ENCODE peak calls at places on chromosome 4, in four cellular contexts. One of them, this sample, is unnamed.

GRCh38 chr4:158071931-158072330 is 100.9 kb downstream of the GASK1B start:
- ATAC-seq in K562: no peak
- ATAC-seq in pancreas: no peak
- ATAC-seq in gastrocnemius medialis: no peak
- ATAC-seq in this sample: no peak

GRCh38 chr4:729336-730315 is 24.0 kb downstream of the PCGF3 start:
- ATAC-seq in K562: no peak
- ATAC-seq in pancreas: peak
- ATAC-seq in gastrocnemius medialis: no peak
- ATAC-seq in this sample: no peak

GRCh38 chr4:30866907-30867306 is 146.7 kb downstream of the PCDH7 start:
- ATAC-seq in K562: no peak
- ATAC-seq in pancreas: no peak
- ATAC-seq in gastrocnemius medialis: no peak
- ATAC-seq in this sample: no peak

GRCh38 chr4:119729815-119730643 is 101.4 kb upstream of the PDE5A start:
- ATAC-seq in K562: no peak
- ATAC-seq in pancreas: peak
- ATAC-seq in gastrocnemius medialis: peak
- ATAC-seq in this sample: no peak

GRCh38 chr4:139560396-139561084 is 4.5 kb upstream of the SETD7 start:
- ATAC-seq in K562: no peak
- ATAC-seq in pancreas: no peak
- ATAC-seq in gastrocnemius medialis: no peak
- ATAC-seq in this sample: peak

GRCh38 chr4:150072906-150073714 is 5.1 kb upstream of the DCLK2 start:
- ATAC-seq in K562: no peak
- ATAC-seq in pancreas: no peak
- ATAC-seq in gastrocnemius medialis: no peak
- ATAC-seq in this sample: peak

GRCh38 chr4:37816006-37816405 is 10.5 kb upstream of the PGM2 start:
- ATAC-seq in K562: no peak
- ATAC-seq in pancreas: no peak
- ATAC-seq in gastrocnemius medialis: no peak
- ATAC-seq in this sample: no peak

GRCh38 chr4:52372269-52372668 is 286.8 kb downstream of the USP46 start:
- ATAC-seq in K562: no peak
- ATAC-seq in pancreas: no peak
- ATAC-seq in gastrocnemius medialis: no peak
- ATAC-seq in this sample: no peak

GRCh38 chr4:75555294-75556164 is at the start of gene ODAPH:
- ATAC-seq in K562: peak
- ATAC-seq in pancreas: no peak
- ATAC-seq in gastrocnemius medialis: no peak
- ATAC-seq in this sample: no peak

GRCh38 chr4:174918058-174918457 is at the start of gene ADAM29:
- ATAC-seq in K562: no peak
- ATAC-seq in pancreas: no peak
- ATAC-seq in gastrocnemius medialis: no peak
- ATAC-seq in this sample: no peak

GRCh38 chr4:38290914-38291313 is 330.7 kb downstream of the PTTG2 start:
- ATAC-seq in K562: no peak
- ATAC-seq in pancreas: no peak
- ATAC-seq in gastrocnemius medialis: no peak
- ATAC-seq in this sample: no peak

GRCh38 chr4:11505225-11505971 is 76.7 kb upstream of the HS3ST1 start:
- ATAC-seq in K562: no peak
- ATAC-seq in pancreas: peak
- ATAC-seq in gastrocnemius medialis: no peak
- ATAC-seq in this sample: peak

GRCh38 chr4:163614866-163615265 is 120.4 kb downstream of the TMA16 start:
- ATAC-seq in K562: no peak
- ATAC-seq in pancreas: no peak
- ATAC-seq in gastrocnemius medialis: no peak
- ATAC-seq in this sample: no peak

GRCh38 chr4:122249357-122249756 is 97.2 kb downstream of the BLTP1 start:
- ATAC-seq in K562: no peak
- ATAC-seq in pancreas: no peak
- ATAC-seq in gastrocnemius medialis: no peak
- ATAC-seq in this sample: no peak

GRCh38 chr4:125461676-125462363 is 147.1 kb downstream of the FAT4 start:
- ATAC-seq in K562: no peak
- ATAC-seq in pancreas: no peak
- ATAC-seq in gastrocnemius medialis: no peak
- ATAC-seq in this sample: no peak

GRCh38 chr4:76562851-76563803 is 128.1 kb downstream of the SHROOM3 start:
- ATAC-seq in K562: no peak
- ATAC-seq in pancreas: peak
- ATAC-seq in gastrocnemius medialis: peak
- ATAC-seq in this sample: no peak

GRCh38 chr4:99612704-99613103 is 38.1 kb downstream of the MTTP start:
- ATAC-seq in K562: no peak
- ATAC-seq in pancreas: no peak
- ATAC-seq in gastrocnemius medialis: no peak
- ATAC-seq in this sample: no peak

GRCh38 chr4:112279025-112279881 is 6.5 kb downstream of the TIFA start:
- ATAC-seq in K562: no peak
- ATAC-seq in pancreas: peak
- ATAC-seq in gastrocnemius medialis: no peak
- ATAC-seq in this sample: peak

GRCh38 chr4:101921370-101921769 is 130.8 kb downstream of the BANK1 start:
- ATAC-seq in K562: no peak
- ATAC-seq in pancreas: no peak
- ATAC-seq in gastrocnemius medialis: no peak
- ATAC-seq in this sample: no peak

GRCh38 chr4:175499735-175500352 is 312.2 kb downstream of the GPM6A start:
- ATAC-seq in K562: no peak
- ATAC-seq in pancreas: no peak
- ATAC-seq in gastrocnemius medialis: no peak
- ATAC-seq in this sample: peak

GRCh38 chr4:140223056-140223810 is 69.2 kb upstream of the MAML3 start:
- ATAC-seq in K562: no peak
- ATAC-seq in pancreas: no peak
- ATAC-seq in gastrocnemius medialis: no peak
- ATAC-seq in this sample: no peak

GRCh38 chr4:44447563-44448504 is 775 bp downstream of the KCTD8 start:
- ATAC-seq in K562: no peak
- ATAC-seq in pancreas: peak
- ATAC-seq in gastrocnemius medialis: peak
- ATAC-seq in this sample: peak

GRCh38 chr4:71784569-71785197 is 804 bp upstream of the GC start:
- ATAC-seq in K562: no peak
- ATAC-seq in pancreas: peak
- ATAC-seq in gastrocnemius medialis: no peak
- ATAC-seq in this sample: no peak

GRCh38 chr4:164906368-164906767 is 29.4 kb downstream of the APELA start:
- ATAC-seq in K562: no peak
- ATAC-seq in pancreas: no peak
- ATAC-seq in gastrocnemius medialis: no peak
- ATAC-seq in this sample: no peak

GRCh38 chr4:14254252-14254651 is 626.7 kb upstream of the BOD1L1 start:
- ATAC-seq in K562: no peak
- ATAC-seq in pancreas: peak
- ATAC-seq in gastrocnemius medialis: no peak
- ATAC-seq in this sample: no peak

GRCh38 chr4:336893-337142 is 796 bp upstream of the ZNF141 start:
- ATAC-seq in K562: no peak
- ATAC-seq in pancreas: no peak
- ATAC-seq in gastrocnemius medialis: no peak
- ATAC-seq in this sample: peak

GRCh38 chr4:144318797-144319196 is 178.3 kb upstream of the GYPA start:
- ATAC-seq in K562: no peak
- ATAC-seq in pancreas: no peak
- ATAC-seq in gastrocnemius medialis: no peak
- ATAC-seq in this sample: no peak

GRCh38 chr4:142434519-142435224 is 411.4 kb downstream of the INPP4B start:
- ATAC-seq in K562: no peak
- ATAC-seq in pancreas: no peak
- ATAC-seq in gastrocnemius medialis: no peak
- ATAC-seq in this sample: no peak

GRCh38 chr4:70637239-70637920 is 8.8 kb downstream of the ENAM start:
- ATAC-seq in K562: peak
- ATAC-seq in pancreas: peak
- ATAC-seq in gastrocnemius medialis: peak
- ATAC-seq in this sample: no peak

GRCh38 chr4:174217273-174218126 is 66.0 kb downstream of the FBXO8 start:
- ATAC-seq in K562: no peak
- ATAC-seq in pancreas: peak
- ATAC-seq in gastrocnemius medialis: no peak
- ATAC-seq in this sample: no peak

GRCh38 chr4:186823989-186824388 is 100.3 kb upstream of the FAT1 start:
- ATAC-seq in K562: peak
- ATAC-seq in pancreas: peak
- ATAC-seq in gastrocnemius medialis: no peak
- ATAC-seq in this sample: no peak

DNA sequence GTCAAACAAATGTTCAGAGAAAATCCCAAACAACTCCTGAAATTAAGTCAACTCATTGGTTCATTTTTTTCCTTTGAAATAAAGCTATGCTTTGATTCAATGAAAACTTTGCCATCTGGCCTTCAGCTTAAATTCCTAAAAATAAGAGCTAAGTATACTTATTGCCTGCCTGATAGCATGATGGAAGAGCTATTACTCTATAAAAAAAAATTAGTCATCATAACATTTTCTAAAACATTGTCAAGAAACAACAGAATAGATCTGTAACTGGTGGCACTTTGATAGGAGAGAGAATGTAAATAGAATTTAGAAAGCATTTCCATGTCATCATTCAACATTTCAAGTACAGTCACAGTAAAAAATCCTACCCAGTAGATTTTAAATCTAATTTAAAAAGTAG is 136.6 kb downstream of the CORIN start:
- ATAC-seq in K562: no peak
- ATAC-seq in pancreas: no peak
- ATAC-seq in gastrocnemius medialis: no peak
- ATAC-seq in this sample: no peak
- TF ChIP-seq CTCF in K562: no peak
- TF ChIP-seq CTCF in pancreas: no peak
- TF ChIP-seq CTCF in gastrocnemius medialis: no peak
- TF ChIP-seq CTCF in this sample: no peak

GRCh38 chr4:92090887-92091286 is 212.9 kb upstream of the GRID2 start:
- ATAC-seq in K562: no peak
- ATAC-seq in pancreas: no peak
- ATAC-seq in gastrocnemius medialis: no peak
- ATAC-seq in this sample: no peak

DNA sequence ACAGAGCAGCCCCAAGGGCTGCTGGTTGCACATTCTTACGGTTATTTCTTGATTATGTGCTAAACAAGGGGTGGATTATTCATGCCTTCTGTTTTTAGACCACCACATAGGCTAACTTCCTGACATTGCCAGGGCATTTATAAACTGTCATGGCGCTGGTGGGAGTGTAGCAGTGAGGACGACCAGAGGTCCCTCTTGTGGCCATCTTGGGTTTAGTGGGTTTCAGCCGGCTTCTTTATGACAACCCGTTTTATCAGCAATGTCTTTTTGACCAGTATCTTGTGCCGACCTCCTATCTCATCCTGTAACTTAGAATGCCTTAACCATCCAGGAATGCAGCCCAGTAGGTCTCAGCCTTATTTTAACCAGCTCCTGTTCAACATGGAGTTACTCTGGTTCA is 212.4 kb upstream of the GRID2 start:
- ATAC-seq in K562: peak
- ATAC-seq in pancreas: no peak
- ATAC-seq in gastrocnemius medialis: no peak
- ATAC-seq in this sample: no peak
- TF ChIP-seq CTCF in K562: no peak
- TF ChIP-seq CTCF in pancreas: no peak
- TF ChIP-seq CTCF in gastrocnemius medialis: no peak
- TF ChIP-seq CTCF in this sample: no peak

GRCh38 chr4:113878718-113879117 is 100.7 kb downstream of the ARSJ start:
- ATAC-seq in K562: no peak
- ATAC-seq in pancreas: no peak
- ATAC-seq in gastrocnemius medialis: no peak
- ATAC-seq in this sample: no peak
- TF ChIP-seq CTCF in K562: no peak
- TF ChIP-seq CTCF in pancreas: no peak
- TF ChIP-seq CTCF in gastrocnemius medialis: no peak
- TF ChIP-seq CTCF in this sample: peak

GRCh38 chr4:3792813-3793212 is 26.6 kb downstream of the ADRA2C start:
- ATAC-seq in K562: peak
- ATAC-seq in pancreas: no peak
- ATAC-seq in gastrocnemius medialis: no peak
- ATAC-seq in this sample: no peak
- TF ChIP-seq CTCF in K562: peak
- TF ChIP-seq CTCF in pancreas: no peak
- TF ChIP-seq CTCF in gastrocnemius medialis: no peak
- TF ChIP-seq CTCF in this sample: no peak

GRCh38 chr4:98341309-98341708 is 80.1 kb downstream of the RAP1GDS1 start:
- ATAC-seq in K562: no peak
- ATAC-seq in pancreas: no peak
- ATAC-seq in gastrocnemius medialis: no peak
- ATAC-seq in this sample: no peak
- TF ChIP-seq CTCF in K562: no peak
- TF ChIP-seq CTCF in pancreas: no peak
- TF ChIP-seq CTCF in gastrocnemius medialis: no peak
- TF ChIP-seq CTCF in this sample: no peak

This sample was measured in gastroesophageal sphincter.